ENCODE peak calls at places on chromosomes 11 and 22, in seven cellular contexts. O is fibroblast of lung, D is DMS79, J is SJSA1, U is Calu3, I is NCI-H1436 treated with DMSO at 0.1 percent for 48 hours, A is T47D. V is an unnamed sample.

GRCh38 chr22:35315855-35316745 is 16.4 kb downstream of the TOM1 start:
- DNase-seq in J (no peak), A (peak), U (no peak), I (no peak), D (peak), O (no peak), V (peak)

GRCh38 chr11:109972939-109973338 is 120.3 kb upstream of the ZC3H12C start:
- DNase-seq in J (no peak), I (no peak), O (no peak), A (no peak), D (no peak), U (no peak), V (no peak)

GRCh38 chr11:103631841-103632240 is 404.6 kb upstream of the DDI1 start:
- DNase-seq in A (no peak), O (no peak), I (no peak), D (no peak), J (no peak), U (no peak), V (no peak)

GRCh38 chr11:74321487-74322188 is 10.2 kb upstream of the P4HA3 start:
- DNase-seq in J (no peak), I (no peak), A (no peak), O (peak), D (no peak), U (peak), V (peak)

GRCh38 chr11:72989727-72990126 is 152.4 kb downstream of the FCHSD2 start:
- DNase-seq in A (no peak), O (no peak), I (no peak), J (no peak), U (no peak), D (no peak), V (no peak)

GRCh38 chr11:61671527-61671926 is 8.7 kb upstream of the DAGLA start:
- DNase-seq in D (no peak), I (no peak), J (no peak), U (no peak), A (no peak), O (no peak), V (peak)

GRCh38 chr11:129314381-129314780 is 61.3 kb upstream of the BARX2 start:
- DNase-seq in J (no peak), D (no peak), A (no peak), U (no peak), O (no peak), I (no peak), V (no peak)

GRCh38 chr22:27452916-27453315 is 348.6 kb downstream of the MN1 start:
- DNase-seq in O (no peak), D (no peak), I (no peak), A (no peak), U (no peak), J (no peak), V (no peak)

GRCh38 chr11:86145439-86146156 is 76.7 kb upstream of the PICALM start:
- DNase-seq in O (no peak), A (no peak), U (no peak), I (no peak), J (no peak), D (no peak), V (no peak)